ENCODE peak calls at places on chromosome 7, in ten cellular contexts. S is fibroblast of the aortic adventitia; V is Daoy; E is activated CD8-positive, alpha-beta memory T cell treated with anti-CD3 and anti-CD28 coated beads, Interleukin-2, amount 50 U/mL, for 48 hours; L is kidney tubule cell; H is renal cortical epithelial cell; P is A673; N is effector CD4-positive, alpha-beta T cell; B is hepatic stellate cell; W is activated naive CD4-positive, alpha-beta T cell treated with Interleukin-2 at 50 U/mL for 16 hours. I is an unnamed sample.

GRCh38 chr7:137209151-137209822 is 134.2 kb downstream of the PTN start:
- DNase-seq in P (peak; percentile 9), B (no peak), E (no peak), W (no peak), S (peak; percentile 45), L (no peak), V (no peak), N (no peak), H (no peak), I (no peak)

GRCh38 chr7:84060760-84061261 is 133.8 kb downstream of the SEMA3A start:
- DNase-seq in E (no peak), L (peak; percentile 49), W (no peak), H (peak; percentile 81), S (peak; percentile 58), V (no peak), N (no peak), B (no peak), P (peak; percentile 75), I (no peak)

GRCh38 chr7:84484502-84485079 is 290.0 kb upstream of the SEMA3A start:
- DNase-seq in V (no peak), L (no peak), H (peak; percentile 3), B (no peak), W (no peak), N (no peak), E (no peak), S (no peak), P (peak; percentile 60), I (no peak)

GRCh38 chr7:55326079-55326847 is 38.9 kb upstream of the LANCL2 start:
- DNase-seq in B (no peak), L (no peak), S (peak; percentile 31), E (no peak), V (no peak), H (no peak), P (no peak), W (no peak), N (no peak), I (no peak)

GRCh38 chr7:51046103-51046466 is 263.4 kb upstream of the GRB10 start:
- DNase-seq in V (no peak), E (no peak), B (no peak), P (no peak), L (no peak), S (no peak), H (no peak), W (no peak), N (no peak), I (no peak)

GRCh38 chr7:4151926-4152549 is 530.1 kb upstream of the FOXK1 start:
- DNase-seq in E (no peak), V (no peak), W (no peak), B (no peak), P (no peak), H (no peak), L (no peak), N (no peak), S (no peak), I (no peak)

GRCh38 chr7:114715907-114716306 is 206.0 kb upstream of the MDFIC start:
- DNase-seq in B (no peak), V (peak; percentile 37), W (no peak), S (peak; percentile 30), N (no peak), H (no peak), L (no peak), E (no peak), P (no peak), I (no peak)

GRCh38 chr7:150481207-150481920 is 30.9 kb downstream of the GIMAP8 start:
- DNase-seq in N (peak; percentile 39), P (no peak), S (no peak), B (no peak), L (no peak), H (no peak), W (peak; percentile 36), V (no peak), E (peak; percentile 73), I (no peak)

GRCh38 chr7:41809081-41809480 is 106.2 kb upstream of the INHBA start:
- DNase-seq in V (no peak), B (no peak), E (no peak), S (no peak), H (peak; percentile 19), W (no peak), N (no peak), L (no peak), P (no peak), I (no peak)

GRCh38 chr7:50662059-50662689 is 97.0 kb upstream of the DDC start:
- DNase-seq in N (no peak), P (no peak), V (no peak), L (peak; percentile 5), W (peak; percentile 12), S (no peak), H (no peak), E (peak; percentile 56), B (no peak), I (no peak)

GRCh38 chr7:73387908-73388414 is 45.6 kb upstream of the FZD9 start:
- DNase-seq in V (no peak), H (no peak), S (no peak), L (no peak), B (no peak), W (no peak), E (no peak), P (no peak), N (no peak), I (no peak)

GRCh38 chr7:1569833-1570632 is at the start of gene PSMG3:
- DNase-seq in W (peak; percentile 90), B (peak; percentile 94), L (peak; percentile 89), V (peak; percentile 96), E (peak; percentile 95), S (peak; percentile 86), N (peak; percentile 76), P (peak; percentile 97), H (peak; percentile 60), I (peak; percentile 96)

GRCh38 chr7:112892263-112892662 is 102.1 kb upstream of the TMEM168 start:
- DNase-seq in H (peak; percentile 14), L (peak; percentile 26), P (no peak), S (peak; percentile 70), V (peak; percentile 21), E (no peak), B (no peak), W (no peak), N (no peak), I (no peak)

GRCh38 chr7:73906874-73907273 is 45.9 kb downstream of the TMEM270 start:
- DNase-seq in N (no peak), S (no peak), B (no peak), W (no peak), H (no peak), P (no peak), L (no peak), E (no peak), V (no peak), I (no peak)

GRCh38 chr7:45451636-45452035 is 122.5 kb upstream of the ADCY1 start:
- DNase-seq in B (no peak), N (no peak), H (peak; percentile 40), P (no peak), V (no peak), W (no peak), E (no peak), S (no peak), L (peak; percentile 64), I (no peak)

GRCh38 chr7:156079156-156079555 is 266.9 kb upstream of the SHH start:
- DNase-seq in V (no peak), L (no peak), W (no peak), S (no peak), E (no peak), B (no peak), N (no peak), P (no peak), H (no peak), I (peak; percentile 19)

GRCh38 chr7:28330384-28331070 is 81.8 kb upstream of the CREB5 start:
- DNase-seq in E (no peak), S (peak; percentile 30), V (no peak), W (no peak), N (no peak), L (no peak), H (no peak), P (no peak), B (no peak), I (no peak)

GRCh38 chr7:174704-175103 is 17.7 kb upstream of the FAM20C start:
- DNase-seq in N (no peak), W (no peak), P (no peak), L (no peak), E (no peak), S (no peak), V (no peak), B (no peak), H (no peak), I (no peak)

GRCh38 chr7:50190772-50191171 is 97.7 kb upstream of the ZPBP start:
- DNase-seq in P (no peak), L (no peak), W (no peak), N (no peak), H (no peak), S (no peak), V (no peak), E (no peak), B (no peak), I (no peak)

GRCh38 chr7:11833431-11833830 is 1.4 kb upstream of the THSD7A start:
- DNase-seq in L (peak; percentile 12), N (no peak), H (peak; percentile 37), E (no peak), V (no peak), S (no peak), B (no peak), P (peak; percentile 89), W (no peak), I (peak; percentile 50)

GRCh38 chr7:37832194-37832593 is 16.2 kb upstream of the NME8 start:
- DNase-seq in P (peak; percentile 74), L (peak; percentile 22), E (no peak), V (peak; percentile 88), B (no peak), W (no peak), S (peak; percentile 44), N (no peak), H (peak; percentile 10), I (peak; percentile 26)

GRCh38 chr7:42244828-42245227 is 7.8 kb upstream of the GLI3 start:
- DNase-seq in H (peak; percentile 74), V (peak; percentile 88), E (no peak), B (peak; percentile 63), P (peak; percentile 69), N (no peak), S (peak; percentile 86), W (no peak), L (peak; percentile 37), I (no peak)

GRCh38 chr7:116552616-116553015 is 27.8 kb downstream of the CAV1 start:
- DNase-seq in P (peak; percentile 83), S (no peak), W (no peak), N (no peak), H (peak; percentile 46), L (peak; percentile 66), B (no peak), V (peak; percentile 73), E (no peak), I (no peak)

GRCh38 chr7:86964973-86965726 is 94.3 kb downstream of the ELAPOR2 start:
- DNase-seq in N (no peak), W (no peak), L (no peak), S (no peak), B (no peak), P (no peak), V (no peak), E (no peak), H (no peak), I (no peak)

GRCh38 chr7:45237788-45238461 is 80.3 kb downstream of the RAMP3 start:
- DNase-seq in H (no peak), E (no peak), S (no peak), V (no peak), N (no peak), B (no peak), L (peak; percentile 18), W (no peak), P (no peak), I (peak; percentile 73)

GRCh38 chr7:881441-882234 is 5.3 kb downstream of the GET4 start:
- DNase-seq in H (no peak), B (no peak), W (no peak), L (no peak), S (no peak), V (no peak), E (no peak), N (no peak), P (no peak), I (no peak)

GRCh38 chr7:7257899-7258692 is 75.8 kb downstream of the C1GALT1 start:
- DNase-seq in E (no peak), B (no peak), N (no peak), S (no peak), H (peak; percentile 94), L (peak; percentile 79), P (no peak), W (no peak), V (peak; percentile 56), I (peak; percentile 32)

GRCh38 chr7:30923009-30923773 is 11.5 kb downstream of the AQP1 start:
- DNase-seq in L (no peak), S (no peak), V (no peak), P (no peak), H (no peak), E (peak; percentile 22), N (no peak), B (no peak), W (no peak), I (no peak)

I was measured in left kidney.